ENCODE peak calls at places on chromosomes 7 and 10, in seven cellular contexts. A, M, N, J, K, H and R are unnamed samples.

GRCh38 chr10:43196981-43197833 is 59.0 kb downstream of the CSGALNACT2 start:
- DNase-seq in A (no peak), M (no peak), N (peak; percentile 17), J (no peak), K (no peak), H (no peak), R (peak; percentile 24)

GRCh38 chr10:58780481-58780880 is 267.8 kb downstream of the BICC1 start:
- DNase-seq in A (no peak), M (no peak), N (no peak), J (no peak), K (no peak), H (no peak), R (no peak)

GRCh38 chr7:47449810-47450586 is 131.9 kb downstream of the TNS3 start:
- DNase-seq in A (no peak), M (no peak), N (no peak), J (no peak), K (no peak), H (no peak), R (no peak)

GRCh38 chr10:93859049-93859655 is 34.6 kb upstream of the SLC35G1 start:
- DNase-seq in A (peak; percentile 12), M (no peak), N (no peak), J (no peak), K (no peak), H (no peak), R (no peak)

GRCh38 chr10:11875183-11875498 is 52.0 kb downstream of the PROSER2 start:
- DNase-seq in A (peak; percentile 57), M (no peak), N (no peak), J (no peak), K (no peak), H (no peak), R (no peak)

GRCh38 chr7:107579881-107580715 is at the start of gene BCAP29:
- DNase-seq in A (peak; percentile 74), M (peak; percentile 82), N (peak; percentile 78), J (peak; percentile 81), K (peak; percentile 92), H (peak; percentile 65), R (peak; percentile 74)

GRCh38 chr7:23373151-23374004 is 74.2 kb downstream of the MALSU1 start:
- DNase-seq in A (no peak), M (no peak), N (no peak), J (no peak), K (no peak), H (no peak), R (no peak)

GRCh38 chr7:11716185-11716584 is 115.8 kb downstream of the THSD7A start:
- DNase-seq in A (peak; percentile 63), M (no peak), N (no peak), J (peak; percentile 8), K (no peak), H (no peak), R (peak; percentile 54)

GRCh38 chr7:33392143-33392542 is 262.8 kb downstream of the BBS9 start:
- DNase-seq in A (no peak), M (no peak), N (no peak), J (no peak), K (no peak), H (no peak), R (no peak)

DNA sequence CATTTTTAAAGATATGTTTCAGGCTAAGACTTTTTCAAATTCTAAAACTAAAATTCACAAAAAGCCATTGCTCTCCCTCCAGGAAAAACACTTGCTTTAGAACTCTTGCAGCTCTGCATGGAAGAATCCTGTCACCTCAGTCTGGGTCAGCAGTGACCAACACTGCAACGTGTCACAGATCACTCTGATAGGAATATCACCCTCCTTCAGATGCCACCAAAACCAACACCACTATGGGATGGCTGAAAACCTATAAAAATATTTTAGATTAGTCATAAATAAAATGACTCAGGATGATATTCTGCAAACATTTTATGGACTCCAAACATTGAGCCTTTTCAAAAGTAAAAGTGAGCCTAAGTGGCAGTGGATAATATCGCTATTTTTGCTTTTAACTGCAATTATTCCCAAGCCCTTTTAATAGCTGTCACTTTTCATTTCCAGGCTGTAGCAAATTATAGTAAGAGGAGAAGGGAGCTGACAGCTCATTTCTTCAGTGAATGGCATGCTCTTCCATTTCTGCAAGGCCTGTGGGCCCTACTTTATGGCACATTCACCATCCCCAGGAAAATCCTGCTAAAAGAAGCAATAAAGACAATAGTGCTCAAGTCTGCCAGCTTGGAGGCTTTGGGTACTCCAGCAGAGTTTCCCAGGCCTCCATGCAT is 21.3 kb downstream of the ELMO1 start:
- DNase-seq in A (no peak), M (no peak), N (no peak), J (no peak), K (no peak), H (no peak), R (no peak)
- TF ChIP-seq EP300 in A (no peak), M (no peak), N (no peak), J (no peak), K (no peak), H (no peak), R (no peak)

GRCh38 chr7:87171282-87171934 is 19.2 kb downstream of the DMTF1 start:
- DNase-seq in A (no peak), M (no peak), N (no peak), J (no peak), K (no peak), H (no peak), R (no peak)
- TF ChIP-seq EP300 in A (no peak), M (no peak), N (no peak), J (no peak), K (no peak), H (no peak), R (no peak)

GRCh38 chr10:69472544-69472943 is 21.3 kb downstream of the TSPAN15 start:
- DNase-seq in A (no peak), M (no peak), N (no peak), J (no peak), K (no peak), H (no peak), R (no peak)

GRCh38 chr10:69477968-69478597 is 26.8 kb downstream of the TSPAN15 start:
- DNase-seq in A (no peak), M (no peak), N (no peak), J (no peak), K (no peak), H (no peak), R (no peak)

GRCh38 chr10:69473304-69473985 is 22.2 kb downstream of the TSPAN15 start:
- DNase-seq in A (no peak), M (no peak), N (no peak), J (no peak), K (no peak), H (no peak), R (no peak)

GRCh38 chr10:69474688-69475432 is 23.6 kb downstream of the TSPAN15 start:
- DNase-seq in A (peak; percentile 54), M (no peak), N (no peak), J (no peak), K (no peak), H (no peak), R (no peak)

DNA sequence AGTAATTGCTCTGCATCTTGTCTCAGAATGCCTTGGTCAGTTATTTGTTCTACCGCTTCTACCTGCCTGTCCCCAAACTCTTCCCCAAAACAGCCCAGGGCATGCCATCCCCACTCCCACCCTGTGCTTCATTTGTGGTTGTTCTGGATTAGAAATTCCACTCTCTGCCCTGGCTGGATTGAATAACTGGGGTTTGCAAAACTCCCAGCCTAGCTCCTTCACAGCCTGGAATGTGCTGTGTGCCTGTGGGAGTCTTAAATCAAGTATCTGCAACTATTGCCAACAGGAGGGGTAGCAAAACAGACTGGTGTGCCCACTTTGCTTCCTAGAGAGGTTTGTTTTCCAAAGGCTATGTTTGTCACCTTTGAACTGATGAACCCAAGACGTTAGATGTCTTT is 24.2 kb downstream of the TSPAN15 start:
- DNase-seq in A (no peak), M (no peak), N (no peak), J (no peak), K (no peak), H (no peak), R (no peak)
- TF ChIP-seq EP300 in A (no peak), M (no peak), N (no peak), J (no peak), K (no peak), H (no peak), R (no peak)

DNA sequence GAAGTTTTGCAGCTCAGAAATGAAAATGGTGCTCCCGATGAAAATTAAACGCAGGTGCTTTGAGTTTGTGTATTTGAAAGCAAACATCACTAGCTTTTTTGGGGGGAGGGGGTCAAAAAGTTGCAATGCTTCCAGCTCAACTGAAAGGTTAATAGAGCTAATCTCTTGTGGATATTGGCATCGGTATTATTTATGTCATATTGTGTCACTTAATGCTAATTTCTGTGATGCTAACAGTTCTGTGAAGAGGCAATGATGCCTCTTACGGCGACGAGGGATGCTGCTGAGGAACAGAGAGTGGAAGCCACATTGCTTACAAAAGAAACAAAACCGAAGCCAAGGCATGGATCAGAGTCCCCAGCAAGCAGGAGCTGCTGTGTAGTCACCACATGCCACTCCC is 536.6 kb upstream of the MGMT start:
- DNase-seq in A (no peak), M (no peak), N (no peak), J (no peak), K (no peak), H (no peak), R (no peak)
- TF ChIP-seq EP300 in A (no peak), M (no peak), N (no peak), J (no peak), K (no peak), H (no peak), R (no peak)

GRCh38 chr10:75432763-75433162 is 1.3 kb downstream of the LRMDA start:
- DNase-seq in A (no peak), M (no peak), N (no peak), J (no peak), K (no peak), H (no peak), R (no peak)

GRCh38 chr10:75433216-75433615 is 1.8 kb downstream of the LRMDA start:
- DNase-seq in A (no peak), M (no peak), N (no peak), J (no peak), K (no peak), H (no peak), R (no peak)

GRCh38 chr10:75430000-75430763 is 1.2 kb upstream of the LRMDA start:
- DNase-seq in A (peak; percentile 50), M (no peak), N (peak; percentile 81), J (peak; percentile 43), K (no peak), H (peak; percentile 75), R (peak; percentile 70)

GRCh38 chr10:75432176-75432575 is 752 bp downstream of the LRMDA start:
- DNase-seq in A (no peak), M (no peak), N (no peak), J (no peak), K (no peak), H (peak; percentile 33), R (peak; percentile 56)

DNA sequence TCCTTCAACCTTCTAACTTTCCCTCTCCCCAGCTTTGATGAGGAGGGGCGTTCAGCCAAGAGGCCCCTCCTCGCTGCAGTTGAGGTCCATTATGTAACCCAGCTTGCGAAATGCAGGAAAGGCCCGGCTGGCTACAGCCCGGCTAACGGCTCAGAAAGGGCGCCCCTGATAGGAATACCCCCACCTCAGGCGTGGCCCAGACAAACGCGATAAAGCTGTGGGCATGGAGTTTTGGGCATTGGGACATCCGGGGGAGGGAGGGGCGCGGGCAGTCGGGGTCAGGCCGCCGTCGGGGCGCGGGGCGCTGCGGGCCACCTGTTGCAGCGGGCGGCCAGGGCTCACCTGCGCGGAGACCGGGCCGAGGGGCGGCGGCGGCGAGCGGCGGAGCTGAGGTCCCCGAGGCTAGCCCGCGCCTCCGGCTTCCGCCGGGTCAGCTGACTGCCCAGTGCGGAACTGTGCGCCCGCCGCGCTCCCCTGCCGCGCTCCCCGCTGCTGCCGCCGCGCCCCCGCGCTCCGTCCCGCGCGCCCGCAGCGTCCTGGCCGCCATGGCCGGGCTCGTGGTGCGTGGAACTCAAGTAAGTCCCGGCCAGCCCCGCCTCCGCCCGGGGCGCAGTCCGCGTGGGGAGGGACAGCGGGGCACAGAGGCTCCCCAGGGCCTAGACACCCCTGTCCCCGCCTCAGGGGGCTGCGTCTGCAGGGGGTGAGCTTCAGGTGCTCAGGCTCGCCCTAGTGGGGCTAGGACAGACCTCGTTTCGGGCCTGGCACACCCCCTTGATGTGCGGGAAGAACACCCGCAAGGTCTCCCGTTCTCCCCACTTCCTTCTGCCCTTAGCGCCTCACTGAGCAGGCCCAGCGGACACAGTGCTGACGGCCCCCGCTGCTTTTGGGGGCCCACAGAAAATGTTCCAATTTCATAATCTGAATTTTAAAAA is at the start of gene LRMDA:
- DNase-seq in A (peak; percentile 22), M (peak; percentile 67), N (peak; percentile 69), J (peak; percentile 42), K (no peak), H (peak; percentile 81), R (peak; percentile 66)
- TF ChIP-seq EP300 in A (no peak), M (no peak), N (no peak), J (no peak), K (no peak), H (no peak), R (no peak)